ENCODE peak calls at places on chromosomes 16 and 17, in five cellular contexts. One of them, this sample, is unnamed.
A peak's percentile ranks its signal among the peaks of the same experiment; 100 is the strongest.

GRCh38 chr17:81130385-81131288 is 34.7 kb upstream of the PVALEF start:
- DNase-seq in RWPE2: no peak
- DNase-seq in fibroblast of pulmonary artery: no peak
- DNase-seq in upper lobe of left lung: peak; percentile 77
- DNase-seq in HCT116: no peak
- DNase-seq in this sample: no peak

GRCh38 chr16:28082624-28083023 is 19.1 kb upstream of the GSG1L start:
- DNase-seq in RWPE2: no peak
- DNase-seq in fibroblast of pulmonary artery: no peak
- DNase-seq in upper lobe of left lung: no peak
- DNase-seq in HCT116: no peak
- DNase-seq in this sample: no peak

GRCh38 chr16:67462279-67462655 is 18.7 kb downstream of the ATP6V0D1 start:
- DNase-seq in RWPE2: no peak
- DNase-seq in fibroblast of pulmonary artery: no peak
- DNase-seq in upper lobe of left lung: no peak
- DNase-seq in HCT116: no peak
- DNase-seq in this sample: no peak

GRCh38 chr17:36901506-36901905 is 35.8 kb upstream of the LHX1 start:
- DNase-seq in RWPE2: no peak
- DNase-seq in fibroblast of pulmonary artery: peak; percentile 26
- DNase-seq in upper lobe of left lung: no peak
- DNase-seq in HCT116: no peak
- DNase-seq in this sample: peak; percentile 35

GRCh38 chr16:23847251-23847650 is 11.5 kb downstream of the PRKCB start:
- DNase-seq in RWPE2: no peak
- DNase-seq in fibroblast of pulmonary artery: no peak
- DNase-seq in upper lobe of left lung: no peak
- DNase-seq in HCT116: no peak
- DNase-seq in this sample: no peak

GRCh38 chr16:85006639-85007038 is 4.7 kb downstream of the ZDHHC7 start:
- DNase-seq in RWPE2: no peak
- DNase-seq in fibroblast of pulmonary artery: no peak
- DNase-seq in upper lobe of left lung: no peak
- DNase-seq in HCT116: no peak
- DNase-seq in this sample: peak; percentile 74

GRCh38 chr17:61694095-61694494 is 103.1 kb upstream of the NACA2 start:
- DNase-seq in RWPE2: no peak
- DNase-seq in fibroblast of pulmonary artery: no peak
- DNase-seq in upper lobe of left lung: no peak
- DNase-seq in HCT116: no peak
- DNase-seq in this sample: no peak

GRCh38 chr17:50872710-50873424 is 6.7 kb upstream of the TOB1 start:
- DNase-seq in RWPE2: no peak
- DNase-seq in fibroblast of pulmonary artery: peak; percentile 51
- DNase-seq in upper lobe of left lung: peak; percentile 49
- DNase-seq in HCT116: no peak
- DNase-seq in this sample: peak; percentile 89

GRCh38 chr17:48494335-48494734 is 36.5 kb downstream of the HOXB1 start:
- DNase-seq in RWPE2: no peak
- DNase-seq in fibroblast of pulmonary artery: peak; percentile 60
- DNase-seq in upper lobe of left lung: no peak
- DNase-seq in HCT116: no peak
- DNase-seq in this sample: peak; percentile 69

DNA sequence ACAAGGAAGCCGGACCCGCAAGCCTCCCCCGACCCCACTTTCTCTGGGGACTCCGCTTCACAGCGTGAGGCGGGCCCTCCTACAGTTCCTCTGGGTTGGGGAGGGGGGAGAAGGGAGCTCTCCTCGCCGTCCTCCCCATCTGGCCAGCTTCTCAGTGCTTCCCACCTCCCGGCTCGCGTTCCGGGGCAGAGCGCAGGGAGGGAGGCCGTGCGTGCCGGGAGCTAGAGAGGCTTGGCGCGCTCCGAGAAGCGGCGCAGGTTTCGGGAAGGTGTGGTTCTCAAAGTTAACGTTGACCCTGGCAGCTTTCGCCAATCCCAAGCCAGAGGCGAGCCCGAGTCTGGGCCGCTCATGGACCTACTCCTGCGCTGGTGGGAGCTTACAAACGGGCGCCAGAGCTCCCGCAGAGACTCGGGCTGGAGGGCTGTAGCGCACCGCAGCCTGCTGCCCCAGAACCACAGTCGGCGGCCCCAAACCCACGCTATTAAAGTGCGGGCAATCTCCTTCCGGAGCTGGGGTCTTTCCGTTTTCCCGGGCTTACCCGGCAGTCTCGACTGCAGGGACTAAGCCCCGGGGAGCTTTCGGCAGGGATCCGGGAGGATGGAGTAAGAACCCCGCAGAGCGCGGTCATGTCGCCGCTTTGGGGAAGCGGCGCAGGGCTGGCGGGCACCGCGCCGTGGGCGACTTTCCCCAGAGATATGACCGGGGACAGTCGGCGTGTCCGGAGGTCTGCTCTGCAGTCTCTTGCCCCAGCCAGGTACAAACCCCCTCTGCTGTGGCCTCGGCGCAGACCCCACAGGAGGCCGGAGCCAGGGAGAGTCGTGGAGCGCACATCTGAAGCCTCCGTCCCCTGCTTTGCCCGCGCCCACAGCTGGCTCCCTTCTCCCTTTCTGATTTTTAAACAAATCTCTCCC is 797 bp downstream of the CDH11 start:
- DNase-seq in RWPE2: peak; percentile 52
- DNase-seq in fibroblast of pulmonary artery: peak; percentile 35
- DNase-seq in upper lobe of left lung: no peak
- DNase-seq in HCT116: no peak
- DNase-seq in this sample: no peak
- H3K4me3 ChIP-seq in RWPE2: peak overlapping the region; percentile 74
- H3K4me3 ChIP-seq in fibroblast of pulmonary artery: peak overlapping the region; percentile 94
- H3K4me3 ChIP-seq in upper lobe of left lung: peak overlapping the region; percentile 56
- H3K4me3 ChIP-seq in HCT116: no peak overlapping the region
- H3K4me3 ChIP-seq in this sample: peak overlapping the region; percentile 94

DNA sequence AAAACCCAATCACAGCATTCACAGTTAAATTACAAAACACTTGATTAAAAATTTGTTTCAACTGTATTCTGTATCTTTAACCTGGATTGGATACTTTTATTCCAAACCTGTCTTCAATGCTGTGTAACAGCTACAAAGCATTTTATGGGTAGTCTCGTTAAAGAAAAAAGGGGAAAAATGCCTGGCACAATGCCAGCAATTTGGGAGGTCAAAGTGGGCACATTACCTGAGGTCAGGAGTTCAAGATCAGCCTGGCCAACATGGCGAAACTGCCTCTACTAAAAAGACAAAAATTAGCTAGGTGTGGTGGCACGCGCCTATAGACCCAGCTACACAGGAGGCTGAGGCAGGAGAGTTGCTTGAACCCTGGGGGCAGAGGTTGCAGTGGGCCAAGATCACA is 4.0 kb downstream of the GNA13 start:
- DNase-seq in RWPE2: no peak
- DNase-seq in fibroblast of pulmonary artery: no peak
- DNase-seq in upper lobe of left lung: no peak
- DNase-seq in HCT116: no peak
- DNase-seq in this sample: no peak
- TF ChIP-seq CTCF in RWPE2: no peak
- TF ChIP-seq CTCF in fibroblast of pulmonary artery: no peak
- TF ChIP-seq CTCF in upper lobe of left lung: no peak
- TF ChIP-seq CTCF in HCT116: no peak
- TF ChIP-seq CTCF in this sample: no peak

DNA sequence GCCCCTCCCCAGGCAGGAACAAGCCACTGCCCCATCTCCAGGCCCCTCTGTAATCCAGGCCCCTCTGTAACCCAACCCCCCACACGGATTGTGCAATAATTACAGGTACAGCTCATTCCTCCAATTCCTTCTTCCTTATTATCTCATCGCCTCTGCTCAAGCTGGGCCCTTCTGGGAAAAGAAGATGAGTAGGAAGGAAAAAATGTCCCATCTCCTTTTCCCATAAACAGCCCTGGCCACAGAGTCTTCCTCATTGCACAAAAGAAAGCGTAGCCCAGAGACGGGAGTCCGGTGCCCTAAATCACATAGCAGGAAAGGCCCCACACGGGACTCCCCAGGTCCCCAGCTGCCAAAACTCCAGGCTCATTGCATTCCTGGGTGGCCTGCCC is 3.6 kb upstream of the LITAFD start:
- DNase-seq in RWPE2: no peak
- DNase-seq in fibroblast of pulmonary artery: peak; percentile 62
- DNase-seq in upper lobe of left lung: no peak
- DNase-seq in HCT116: no peak
- DNase-seq in this sample: peak; percentile 90
- H3K4me3 ChIP-seq in RWPE2: no peak overlapping the region
- H3K4me3 ChIP-seq in fibroblast of pulmonary artery: no peak overlapping the region
- H3K4me3 ChIP-seq in upper lobe of left lung: no peak overlapping the region
- H3K4me3 ChIP-seq in HCT116: no peak overlapping the region
- H3K4me3 ChIP-seq in this sample: no peak overlapping the region

DNA sequence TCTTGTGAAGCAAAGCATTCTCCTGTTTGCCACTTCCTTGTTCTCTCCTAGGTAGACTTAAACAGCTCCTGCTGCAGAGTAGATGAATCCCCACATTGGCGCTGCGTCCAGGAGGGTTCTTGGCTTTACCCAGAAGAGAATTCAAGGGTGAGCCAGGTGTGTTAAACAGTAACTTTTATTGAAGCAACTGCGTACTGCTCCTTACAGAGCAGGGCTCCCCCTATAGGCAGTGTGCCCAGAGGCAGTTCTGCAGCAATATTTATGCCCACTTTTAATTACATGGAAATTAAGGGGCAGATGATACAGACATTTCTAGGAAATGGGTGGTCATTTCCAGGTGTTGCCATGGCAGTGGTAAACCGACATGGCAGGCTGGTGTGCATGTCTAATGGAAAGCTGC is 987.6 kb upstream of the RBFOX1 start:
- DNase-seq in RWPE2: no peak
- DNase-seq in fibroblast of pulmonary artery: no peak
- DNase-seq in upper lobe of left lung: no peak
- DNase-seq in HCT116: no peak
- DNase-seq in this sample: no peak
- TF ChIP-seq CTCF in RWPE2: no peak
- TF ChIP-seq CTCF in fibroblast of pulmonary artery: no peak
- TF ChIP-seq CTCF in upper lobe of left lung: no peak
- TF ChIP-seq CTCF in HCT116: no peak
- TF ChIP-seq CTCF in this sample: no peak

GRCh38 chr17:60087882-60088669 is 9.4 kb upstream of the HEATR6 start:
- DNase-seq in RWPE2: no peak
- DNase-seq in fibroblast of pulmonary artery: peak; percentile 76
- DNase-seq in upper lobe of left lung: peak; percentile 78
- DNase-seq in HCT116: no peak
- DNase-seq in this sample: peak; percentile 67

GRCh38 chr17:60089097-60089844 is 10.6 kb upstream of the HEATR6 start:
- DNase-seq in RWPE2: no peak
- DNase-seq in fibroblast of pulmonary artery: no peak
- DNase-seq in upper lobe of left lung: no peak
- DNase-seq in HCT116: no peak
- DNase-seq in this sample: no peak

GRCh38 chr17:60090412-60090811 is 11.7 kb upstream of the HEATR6 start:
- DNase-seq in RWPE2: no peak
- DNase-seq in fibroblast of pulmonary artery: no peak
- DNase-seq in upper lobe of left lung: no peak
- DNase-seq in HCT116: no peak
- DNase-seq in this sample: no peak

GRCh38 chr17:60082946-60083471 is 4.3 kb upstream of the HEATR6 start:
- DNase-seq in RWPE2: no peak
- DNase-seq in fibroblast of pulmonary artery: no peak
- DNase-seq in upper lobe of left lung: no peak
- DNase-seq in HCT116: no peak
- DNase-seq in this sample: no peak

GRCh38 chr17:60086822-60087591 is 8.3 kb upstream of the HEATR6 start:
- DNase-seq in RWPE2: no peak
- DNase-seq in fibroblast of pulmonary artery: peak; percentile 72
- DNase-seq in upper lobe of left lung: peak; percentile 88
- DNase-seq in HCT116: no peak
- DNase-seq in this sample: peak; percentile 87
- H3K4me3 ChIP-seq in RWPE2: no peak overlapping the region
- H3K4me3 ChIP-seq in fibroblast of pulmonary artery: peak overlapping the region; percentile 16
- H3K4me3 ChIP-seq in upper lobe of left lung: peak overlapping the region; percentile 30
- H3K4me3 ChIP-seq in HCT116: no peak overlapping the region
- H3K4me3 ChIP-seq in this sample: peak overlapping the region; percentile 46

DNA sequence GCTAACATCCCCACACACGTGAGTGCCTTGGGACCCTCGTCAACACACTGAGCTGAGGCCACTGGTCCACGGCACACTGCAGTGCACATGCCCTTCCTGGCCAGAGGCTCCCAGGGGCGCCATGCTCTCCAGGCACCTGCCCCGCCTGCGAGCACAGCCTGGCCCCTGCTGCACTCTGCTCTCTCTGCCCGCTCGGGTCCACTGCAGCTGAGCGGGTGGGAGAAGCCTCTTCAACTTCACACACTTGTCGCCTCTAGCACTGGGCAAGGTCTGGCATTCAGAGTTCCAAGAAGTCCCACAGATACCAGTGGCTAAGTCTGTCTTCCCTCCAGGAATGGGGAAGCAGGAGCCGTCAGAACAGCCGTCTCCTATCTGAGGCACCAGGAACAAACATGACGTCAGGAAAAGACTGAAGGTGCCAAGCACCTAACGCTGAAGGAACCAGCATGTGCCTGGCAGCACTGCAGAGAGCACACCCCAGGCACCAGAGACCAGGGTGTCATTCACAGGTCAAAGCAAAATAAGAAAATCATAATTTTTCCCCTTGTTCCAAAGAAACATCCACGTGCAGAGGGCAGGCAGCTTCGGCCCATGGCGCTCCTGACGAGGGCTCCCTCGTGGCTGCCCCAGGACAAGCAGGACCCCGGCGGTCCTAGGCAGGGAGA is 82.9 kb downstream of the ZNF778 start:
- DNase-seq in RWPE2: no peak
- DNase-seq in fibroblast of pulmonary artery: peak; percentile 84
- DNase-seq in upper lobe of left lung: peak; percentile 61
- DNase-seq in HCT116: no peak
- DNase-seq in this sample: peak; percentile 21
- TF ChIP-seq CTCF in RWPE2: no peak
- TF ChIP-seq CTCF in fibroblast of pulmonary artery: no peak
- TF ChIP-seq CTCF in upper lobe of left lung: no peak
- TF ChIP-seq CTCF in HCT116: no peak
- TF ChIP-seq CTCF in this sample: no peak

DNA sequence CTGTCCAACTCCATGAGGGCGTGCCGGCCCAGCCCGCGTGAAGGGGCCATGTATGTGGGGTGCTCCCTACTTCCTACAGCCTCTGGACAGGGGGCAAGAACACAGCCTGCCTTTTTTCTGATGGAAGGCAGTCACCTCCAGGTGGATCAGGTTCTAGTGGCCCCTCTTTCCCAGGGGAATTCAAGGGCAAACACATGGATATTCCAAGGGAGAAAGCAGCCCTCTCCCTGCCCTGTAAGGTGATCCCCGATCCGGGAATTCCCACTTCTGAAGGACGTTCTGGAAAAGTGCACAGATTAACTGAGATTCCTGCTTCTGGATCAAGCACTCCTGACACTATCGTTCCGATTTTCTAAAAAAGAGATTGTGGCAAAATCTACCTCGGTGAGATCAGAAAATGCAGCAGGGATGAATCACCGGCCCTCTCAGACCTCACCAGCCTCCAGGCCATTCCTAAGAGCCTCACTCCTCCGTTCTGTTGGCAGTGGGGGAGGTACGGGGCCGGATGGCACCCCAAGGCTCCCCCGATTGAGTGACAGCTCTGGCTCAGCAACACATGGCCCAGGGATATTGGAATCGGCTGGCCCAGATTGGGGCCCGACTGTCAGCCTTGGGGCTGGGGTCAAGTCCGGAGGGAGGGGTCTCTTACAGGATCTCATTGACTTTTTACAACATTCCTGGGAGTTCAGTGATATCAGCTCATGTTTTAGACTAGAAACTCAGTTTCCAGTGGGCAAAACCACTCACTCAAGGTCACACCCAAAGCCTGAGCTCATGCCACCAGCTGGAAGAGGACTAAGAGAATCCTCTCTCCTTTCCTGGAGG is 12.3 kb downstream of the STX1B start:
- DNase-seq in RWPE2: no peak
- DNase-seq in fibroblast of pulmonary artery: peak; percentile 62
- DNase-seq in upper lobe of left lung: no peak
- DNase-seq in HCT116: peak; percentile 21
- DNase-seq in this sample: peak; percentile 82
- H3K4me3 ChIP-seq in RWPE2: peak overlapping the region; percentile 43
- H3K4me3 ChIP-seq in fibroblast of pulmonary artery: peak overlapping the region; percentile 59
- H3K4me3 ChIP-seq in upper lobe of left lung: peak overlapping the region; percentile 56
- H3K4me3 ChIP-seq in HCT116: peak overlapping the region; percentile 83
- H3K4me3 ChIP-seq in this sample: peak overlapping the region; percentile 64

GRCh38 chr16:78925071-78925714 is 675.3 kb downstream of the MAF start:
- DNase-seq in RWPE2: no peak
- DNase-seq in fibroblast of pulmonary artery: no peak
- DNase-seq in upper lobe of left lung: peak; percentile 45
- DNase-seq in HCT116: peak; percentile 31
- DNase-seq in this sample: no peak
- TF ChIP-seq CTCF in RWPE2: peak; percentile 23
- TF ChIP-seq CTCF in fibroblast of pulmonary artery: no peak
- TF ChIP-seq CTCF in upper lobe of left lung: peak; percentile 27
- TF ChIP-seq CTCF in HCT116: peak; percentile 65
- TF ChIP-seq CTCF in this sample: peak; percentile 18